ENCODE peak calls at places on chromosomes 11 and 22, in four cellular contexts. V is ovary; R is NCI-H1092 treated with DMSO at 0.1 percent for 48 hours; T is stimulated activated CD4-positive, alpha-beta T cell treated with anti-CD3 and anti-CD28 coated beads, Interleukin-1b, Interleukin-23, amount 100 ng/mL, for 1 hour. E is an unnamed sample.

GRCh38 chr11:93783767-93784151 is 323 bp upstream of the MED17 start:
- DNase-seq in T (peak), V (no peak), R (no peak), E (no peak)

GRCh38 chr11:123061403-123062157 is at the start of gene HSPA8:
- DNase-seq in T (peak), R (peak), V (peak), E (peak)

GRCh38 chr11:114165326-114166230 is 106.1 kb downstream of the ZBTB16 start:
- DNase-seq in V (no peak), T (no peak), R (no peak), E (no peak)

GRCh38 chr11:8705171-8705570 is 22.6 kb downstream of the RPL27A start:
- DNase-seq in R (no peak), V (no peak), T (no peak), E (no peak)

GRCh38 chr11:88152381-88152780 is 22.9 kb downstream of the RAB38 start:
- DNase-seq in T (no peak), R (no peak), V (no peak), E (no peak)

GRCh38 chr11:27388001-27388400 is 25.0 kb upstream of the CCDC34 start:
- DNase-seq in V (no peak), T (no peak), R (no peak), E (no peak)

GRCh38 chr22:48880749-48881148 is 946.9 kb downstream of the BRD1 start:
- DNase-seq in V (no peak), T (no peak), R (no peak), E (no peak)

GRCh38 chr11:62732830-62733229 is 4.5 kb downstream of the TTC9C start:
- DNase-seq in R (no peak), T (no peak), V (no peak), E (no peak)

GRCh38 chr11:14384338-14384737 is 25.4 kb upstream of the RRAS2 start:
- DNase-seq in T (no peak), V (no peak), R (no peak), E (no peak)

GRCh38 chr22:32843300-32843699 is 41.8 kb downstream of the TIMP3 start:
- DNase-seq in V (no peak), R (no peak), T (no peak), E (no peak)

GRCh38 chr11:47768090-47768620 is 1.0 kb upstream of the FNBP4 start:
- DNase-seq in T (no peak), V (peak), R (peak), E (peak)

E was measured in left cardiac atrium.